ENCODE peak calls at places on chromosomes 12 and 14, in ten cellular contexts. V is GOT3; C is NCI-H1105 treated with DMSO at 0.1 percent for 48 hours; I is activated gamma-delta T cell treated with Interleukin-2 at 50 U/mL for 16 hours; D is AG04449; B is stimulated activated CD4-positive, alpha-beta T cell treated with anti-CD3 and anti-CD28 coated beads, Interleukin-4, amount 100 ng/mL, for 1 hour; F is neural crest cell; W is lower leg skin; H is ELF-1; Q is substantia nigra. O is an unnamed sample.

GRCh38 chr12:31035226-31035625 is 38.4 kb upstream of the DDX11 start:
- DNase-seq in F (no peak), V (no peak), C (no peak), Q (no peak), B (no peak), W (no peak), I (no peak), H (no peak), D (no peak), O (no peak)

GRCh38 chr12:110846615-110847566 is at the start of gene CCDC63:
- DNase-seq in D (no peak), H (peak), Q (no peak), I (peak), V (no peak), C (no peak), B (peak), F (peak), W (peak), O (no peak)

GRCh38 chr12:63967358-63967757 is 122.9 kb downstream of the SRGAP1 start:
- DNase-seq in D (no peak), H (peak), Q (no peak), F (no peak), W (no peak), B (no peak), I (no peak), C (no peak), V (no peak), O (no peak)

GRCh38 chr12:47188576-47189441 is 109.0 kb upstream of the AMIGO2 start:
- DNase-seq in C (no peak), F (no peak), Q (no peak), I (no peak), V (no peak), W (no peak), B (no peak), D (peak), H (no peak), O (no peak)

GRCh38 chr12:113247123-113248045 is 26.1 kb downstream of the TPCN1 start:
- DNase-seq in B (no peak), W (no peak), F (no peak), D (no peak), V (no peak), I (no peak), H (peak), C (no peak), Q (no peak), O (no peak)

GRCh38 chr12:41706376-41706775 is 438.3 kb downstream of the GXYLT1 start:
- DNase-seq in V (no peak), C (no peak), B (no peak), H (no peak), I (no peak), D (no peak), Q (no peak), F (no peak), W (no peak), O (no peak)

GRCh38 chr12:88067301-88067700 is 38.1 kb upstream of the C12orf50 start:
- DNase-seq in V (no peak), Q (no peak), B (no peak), D (no peak), F (no peak), C (no peak), I (no peak), H (no peak), W (no peak), O (peak)

GRCh38 chr12:15688838-15689237 is 100.3 kb downstream of the EPS8 start:
- DNase-seq in B (no peak), F (peak), Q (peak), V (no peak), D (no peak), W (no peak), H (no peak), C (no peak), I (no peak), O (no peak)

GRCh38 chr12:121795029-121795977 is 1.8 kb upstream of the RHOF start:
- DNase-seq in C (peak), Q (peak), D (no peak), V (peak), W (peak), H (peak), F (peak), B (peak), I (peak), O (peak)

GRCh38 chr14:106843951-106844483 is 1317.6 kb downstream of the TMEM121 start:
- DNase-seq in D (no peak), V (no peak), H (no peak), F (no peak), Q (no peak), C (peak), I (peak), W (no peak), B (peak), O (no peak)

GRCh38 chr14:47044841-47045240 is 393.3 kb upstream of the RPL10L start:
- DNase-seq in Q (no peak), H (peak), I (no peak), B (no peak), W (no peak), F (no peak), V (no peak), D (no peak), C (peak), O (no peak)

GRCh38 chr14:52473557-52473956 is 78.7 kb downstream of the TXNDC16 start:
- DNase-seq in B (no peak), D (no peak), V (no peak), W (no peak), C (peak), I (no peak), Q (no peak), F (no peak), H (no peak), O (no peak)

GRCh38 chr12:124111006-124111405 is 138.0 kb downstream of the ZNF664 start:
- DNase-seq in H (no peak), F (no peak), Q (no peak), V (no peak), C (no peak), W (no peak), D (no peak), B (no peak), I (no peak), O (no peak)

GRCh38 chr12:82867782-82868505 is 181.2 kb downstream of the TMTC2 start:
- DNase-seq in V (no peak), D (no peak), H (no peak), I (no peak), C (no peak), W (no peak), F (no peak), B (no peak), Q (no peak), O (no peak)

GRCh38 chr14:87133073-87133815 is 859.7 kb downstream of the GALC start:
- DNase-seq in Q (no peak), C (no peak), B (no peak), V (no peak), W (no peak), F (no peak), D (no peak), I (no peak), H (no peak), O (no peak)

GRCh38 chr12:82672811-82673495 is 13.8 kb upstream of the TMTC2 start:
- DNase-seq in V (no peak), H (no peak), W (no peak), F (no peak), D (no peak), I (no peak), Q (no peak), B (no peak), C (no peak), O (no peak)

GRCh38 chr12:49979061-49979586 is 6.4 kb downstream of the AQP6 start:
- DNase-seq in H (no peak), V (no peak), W (peak), D (no peak), Q (peak), F (no peak), I (no peak), C (no peak), B (no peak), O (peak)

GRCh38 chr12:104232609-104233280 is 17.2 kb downstream of the TXNRD1 start:
- DNase-seq in C (peak), I (no peak), W (no peak), V (no peak), F (no peak), B (no peak), D (no peak), H (no peak), Q (no peak), O (no peak)

GRCh38 chr14:85443001-85443400 is 86.9 kb upstream of the FLRT2 start:
- DNase-seq in B (no peak), W (no peak), C (no peak), V (no peak), Q (no peak), H (no peak), D (no peak), F (no peak), I (no peak), O (no peak)

GRCh38 chr14:105146181-105146975 is 22.2 kb downstream of the JAG2 start:
- DNase-seq in H (no peak), I (no peak), B (peak), W (peak), C (no peak), Q (no peak), D (no peak), V (no peak), F (no peak), O (no peak)

GRCh38 chr14:95313707-95314106 is 6.0 kb downstream of the CLMN start:
- DNase-seq in V (peak), D (no peak), Q (no peak), H (no peak), I (no peak), C (no peak), B (no peak), F (no peak), W (peak), O (peak)

GRCh38 chr14:43418314-43418713 is 1088.8 kb downstream of the FSCB start:
- DNase-seq in D (no peak), Q (no peak), V (no peak), H (no peak), C (no peak), B (no peak), W (no peak), I (no peak), F (no peak), O (no peak)

GRCh38 chr14:77561881-77562280 is 54.6 kb downstream of the SPTLC2 start:
- DNase-seq in C (no peak), I (no peak), F (no peak), B (no peak), Q (no peak), V (no peak), D (no peak), H (no peak), W (no peak), O (no peak)

GRCh38 chr12:3077572-3078081 is 448 bp downstream of the TSPAN9 start:
- DNase-seq in B (no peak), D (no peak), C (no peak), I (no peak), F (peak), Q (no peak), H (no peak), V (no peak), W (no peak), O (no peak)

GRCh38 chr14:56351861-56352260 is 227.7 kb upstream of the TMEM260 start:
- DNase-seq in F (no peak), I (no peak), W (no peak), H (peak), D (peak), B (no peak), Q (no peak), V (no peak), C (no peak), O (no peak)